ENCODE peak calls at places on chromosomes 6 and 20, in ten cellular contexts. Z is iPS DF 6.9; L is naive thymus-derived CD4-positive, alpha-beta T cell; S is HCEC 1CT; U is HS-5; O is neural progenitor cell; I is foreskin fibroblast; F is stimulated activated CD8-positive, alpha-beta memory T cell treated with anti-CD3 and anti-CD28 coated beads, Interleukin-15, amount 100 ng/mL, for 24 hours; X is uterus; M is stimulated activated CD4-positive, alpha-beta T cell treated with anti-CD3 and anti-CD28 coated beads, Interleukin-2, amount 100 ng/mL, for 48 hours. A is an unnamed sample.

GRCh38 chr6:26156850-26157149 is 69.6 kb downstream of the HFE start:
- DNase-seq in Z (no peak), L (no peak), S (no peak), U (no peak), O (no peak), I (no peak), F (no peak), X (peak), M (no peak), A (no peak)

GRCh38 chr6:33718713-33719112 is 7.2 kb upstream of the UQCC2 start:
- DNase-seq in Z (no peak), L (no peak), S (no peak), U (no peak), O (no peak), I (no peak), F (no peak), X (no peak), M (no peak), A (no peak)

GRCh38 chr6:39402239-39402751 is 79.8 kb upstream of the KCNK16 start:
- DNase-seq in Z (no peak), L (no peak), S (no peak), U (no peak), O (no peak), I (peak), F (no peak), X (peak), M (no peak), A (no peak)

GRCh38 chr20:31764641-31765305 is 25.7 kb downstream of the TPX2 start:
- DNase-seq in Z (no peak), L (no peak), S (peak), U (no peak), O (no peak), I (peak), F (no peak), X (no peak), M (no peak), A (no peak)

GRCh38 chr20:15061955-15062354 is 724.5 kb upstream of the FLRT3 start:
- DNase-seq in Z (no peak), L (no peak), S (no peak), U (no peak), O (peak), I (no peak), F (no peak), X (no peak), M (no peak), A (no peak)

GRCh38 chr6:240151-240550 is 52.1 kb upstream of the DUSP22 start:
- DNase-seq in Z (no peak), L (no peak), S (no peak), U (no peak), O (no peak), I (no peak), F (no peak), X (no peak), M (no peak), A (no peak)

GRCh38 chr6:25882066-25882496 is 8.0 kb upstream of the SLC17A3 start:
- DNase-seq in Z (peak), L (peak), S (no peak), U (no peak), O (peak), I (peak), F (no peak), X (peak), M (peak), A (peak)

GRCh38 chr20:59645316-59645715 is 41.0 kb downstream of the PHACTR3 start:
- DNase-seq in Z (no peak), L (no peak), S (no peak), U (no peak), O (no peak), I (no peak), F (no peak), X (no peak), M (no peak), A (peak)

GRCh38 chr6:37699138-37699766 is 1.6 kb upstream of the MDGA1 start:
- DNase-seq in Z (no peak), L (no peak), S (no peak), U (no peak), O (no peak), I (no peak), F (no peak), X (no peak), M (peak), A (no peak)

GRCh38 chr20:272718-273117 is 15.2 kb downstream of the DEFB132 start:
- DNase-seq in Z (no peak), L (no peak), S (no peak), U (no peak), O (no peak), I (no peak), F (no peak), X (no peak), M (no peak), A (peak)

GRCh38 chr6:110664933-110665332 is 150.3 kb downstream of the CDK19 start:
- DNase-seq in Z (no peak), L (no peak), S (peak), U (no peak), O (no peak), I (peak), F (no peak), X (no peak), M (no peak), A (no peak)

GRCh38 chr6:165962361-165962760 is 205.3 kb downstream of the TBXT start:
- DNase-seq in Z (no peak), L (no peak), S (no peak), U (no peak), O (no peak), I (no peak), F (no peak), X (no peak), M (no peak), A (no peak)

GRCh38 chr6:141548969-141549368 is 583.8 kb upstream of the GJE1 start:
- DNase-seq in Z (no peak), L (no peak), S (peak), U (peak), O (no peak), I (peak), F (no peak), X (no peak), M (no peak), A (no peak)

GRCh38 chr6:47780510-47781356 is 1.1 kb upstream of the OPN5 start:
- DNase-seq in Z (peak), L (no peak), S (peak), U (peak), O (peak), I (peak), F (no peak), X (no peak), M (no peak), A (no peak)

GRCh38 chr6:131453803-131454202 is 119.2 kb upstream of the ARG1 start:
- DNase-seq in Z (no peak), L (no peak), S (no peak), U (no peak), O (no peak), I (no peak), F (no peak), X (no peak), M (no peak), A (no peak)

GRCh38 chr6:46730918-46731461 is 4.2 kb downstream of the PLA2G7 start:
- DNase-seq in Z (no peak), L (no peak), S (no peak), U (no peak), O (no peak), I (no peak), F (no peak), X (no peak), M (no peak), A (no peak)

GRCh38 chr6:111757342-111757741 is 115.9 kb downstream of the FYN start:
- DNase-seq in Z (no peak), L (no peak), S (peak), U (no peak), O (no peak), I (peak), F (no peak), X (no peak), M (no peak), A (no peak)